ENCODE peak calls at places on chromosomes 13 and 19, in four cellular contexts. E is HepG2, Z is GM23338, O is A549. I is an unnamed sample.

GRCh38 chr13:31797154-31797775 is 57.9 kb downstream of the RXFP2 start:
- DNase-seq in O (peak; percentile 2), Z (peak; percentile 63), E (peak; percentile 3), I (no peak)

GRCh38 chr19:5172859-5173577 is 167.6 kb downstream of the PTPRS start:
- DNase-seq in O (peak; percentile 89), Z (no peak), E (no peak), I (no peak)

GRCh38 chr13:30431269-30431950 is 9.1 kb downstream of the UBE2L5 start:
- DNase-seq in O (peak; percentile 18), Z (no peak), E (no peak), I (no peak)

GRCh38 chr19:27675771-27676170 is 1537.2 kb downstream of the UQCRFS1 start:
- DNase-seq in E (no peak), Z (no peak), O (no peak), I (no peak)

GRCh38 chr19:18929311-18929710 is 9.8 kb downstream of the DDX49 start:
- DNase-seq in O (no peak), E (no peak), Z (no peak), I (no peak)

GRCh38 chr19:42285988-42286348 is 16.0 kb upstream of the PRR19 start:
- DNase-seq in O (no peak), E (no peak), Z (no peak), I (no peak)

GRCh38 chr19:7899751-7900352 is 3.8 kb upstream of the MAP2K7 start:
- DNase-seq in Z (no peak), O (no peak), E (no peak), I (no peak)

GRCh38 chr13:112680741-112681360 is 9.0 kb upstream of the ATP11A start:
- DNase-seq in O (no peak), E (no peak), Z (no peak), I (no peak)

GRCh38 chr19:16429066-16429758 is 42.6 kb downstream of the EPS15L1 start:
- DNase-seq in O (no peak), Z (no peak), E (no peak), I (no peak)

GRCh38 chr19:44202470-44202869 is 9.9 kb upstream of the ZNF227 start:
- DNase-seq in E (no peak), Z (no peak), O (no peak), I (no peak)

GRCh38 chr13:113137656-113138292 is 15.2 kb downstream of the F10 start:
- DNase-seq in O (no peak), E (no peak), Z (no peak), I (no peak)

GRCh38 chr13:97020689-97021240 is 26.5 kb upstream of the OXGR1 start:
- DNase-seq in E (no peak), O (no peak), Z (no peak), I (no peak)

GRCh38 chr19:15210323-15210774 is 9.6 kb upstream of the NOTCH3 start:
- DNase-seq in O (peak; percentile 72), E (peak; percentile 25), Z (no peak), I (no peak)

GRCh38 chr19:4310247-4311121 is 6.1 kb downstream of the FSD1 start:
- DNase-seq in Z (peak; percentile 80), O (no peak), E (peak; percentile 94), I (peak; percentile 67)

GRCh38 chr19:19304186-19304975 is 15.9 kb downstream of the SUGP1 start:
- DNase-seq in Z (no peak), E (no peak), O (no peak), I (no peak)

GRCh38 chr19:28873301-28873700 is 339.6 kb downstream of the UQCRFS1 start:
- DNase-seq in E (no peak), O (no peak), Z (no peak), I (no peak)

GRCh38 chr19:33487901-33488817 is 33.4 kb downstream of the PEPD start:
- DNase-seq in O (no peak), Z (no peak), E (no peak), I (no peak)

GRCh38 chr19:55471266-55471665 is 5.2 kb upstream of the ZNF628 start:
- DNase-seq in O (no peak), E (no peak), Z (no peak), I (no peak)

GRCh38 chr19:13850910-13851753 is 25.8 kb upstream of the NANOS3 start:
- DNase-seq in O (no peak), E (peak; percentile 91), Z (no peak), I (no peak)

GRCh38 chr13:104567114-104567513 is 1500.9 kb upstream of the SLC10A2 start:
- DNase-seq in E (no peak), O (no peak), Z (no peak), I (no peak)

GRCh38 chr13:86922936-86923335 is 748.2 kb upstream of the SLITRK5 start:
- DNase-seq in Z (no peak), O (no peak), E (no peak), I (no peak)

GRCh38 chr19:4140237-4140711 is 13.2 kb upstream of the CREB3L3 start:
- DNase-seq in E (peak; percentile 70), Z (peak; percentile 94), O (peak; percentile 88), I (peak; percentile 85)

GRCh38 chr13:95185851-95186250 is 115.4 kb downstream of the ABCC4 start:
- DNase-seq in E (no peak), Z (no peak), O (no peak), I (no peak)

GRCh38 chr13:112972867-112973576 is 4.0 kb downstream of the MCF2L start:
- DNase-seq in O (no peak), E (no peak), Z (no peak), I (no peak)

GRCh38 chr13:39876258-39876657 is 220.8 kb downstream of the COG6 start:
- DNase-seq in O (peak; percentile 2), E (no peak), Z (no peak), I (no peak)

GRCh38 chr13:57557979-57558529 is 73.5 kb upstream of the PCDH17 start:
- DNase-seq in O (no peak), E (peak; percentile 15), Z (peak; percentile 80), I (peak; percentile 17)

GRCh38 chr19:35557539-35558399 is 5.7 kb downstream of the ATP4A start:
- DNase-seq in O (peak; percentile 83), E (no peak), Z (peak; percentile 95), I (peak; percentile 35)

GRCh38 chr13:69580255-69580654 is 527.4 kb upstream of the ATXN8OS start:
- DNase-seq in E (no peak), Z (peak; percentile 28), O (no peak), I (no peak)

GRCh38 chr19:46147166-46147740 is 785 bp upstream of the IGFL2 start:
- DNase-seq in E (no peak), O (no peak), Z (no peak), I (no peak)

GRCh38 chr13:99542788-99543406 is 41.6 kb downstream of the TM9SF2 start:
- DNase-seq in O (no peak), Z (no peak), E (no peak), I (peak; percentile 62)

GRCh38 chr13:108427355-108427754 is 157.8 kb downstream of the TNFSF13B start:
- DNase-seq in O (no peak), E (no peak), Z (no peak), I (no peak)

GRCh38 chr13:113029487-113030258 is 60.7 kb downstream of the MCF2L start:
- DNase-seq in E (peak; percentile 25), Z (peak; percentile 81), O (peak; percentile 21), I (peak; percentile 34)

DNA sequence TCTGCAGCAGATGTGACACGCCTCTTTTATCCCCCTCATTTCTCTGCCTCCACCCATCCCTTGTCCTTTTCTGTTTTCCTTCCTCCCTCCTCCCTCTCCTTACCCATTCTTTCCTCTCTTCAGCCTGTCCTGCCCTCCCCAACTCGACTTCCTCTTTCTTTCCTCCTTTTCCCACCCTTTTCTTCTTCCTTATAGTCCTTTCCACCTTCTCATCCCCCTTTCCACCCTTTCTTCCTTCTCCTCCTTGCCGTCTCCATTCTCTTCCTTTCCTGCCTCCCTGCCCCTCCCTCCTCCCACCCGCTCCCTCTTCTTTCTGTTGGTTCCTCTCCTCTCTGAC is 688 bp upstream of the ZNF71 start:
- DNase-seq in O (no peak), Z (no peak), E (no peak), I (no peak)
- H3K4me2 ChIP-seq in O (peak overlapping the region; percentile 70), Z (peak overlapping the region; percentile 85), E (peak overlapping the region; percentile 97), I (peak overlapping the region; percentile 75)

GRCh38 chr19:11242864-11243797 is 3.7 kb downstream of the ANGPTL8 start:
- DNase-seq in E (peak; percentile 61), O (peak; percentile 87), Z (peak; percentile 95), I (peak; percentile 81)
- TF ChIP-seq CTCF in E (peak; percentile 84), O (peak; percentile 62), Z (peak; percentile 82), I (peak; percentile 89)

DNA sequence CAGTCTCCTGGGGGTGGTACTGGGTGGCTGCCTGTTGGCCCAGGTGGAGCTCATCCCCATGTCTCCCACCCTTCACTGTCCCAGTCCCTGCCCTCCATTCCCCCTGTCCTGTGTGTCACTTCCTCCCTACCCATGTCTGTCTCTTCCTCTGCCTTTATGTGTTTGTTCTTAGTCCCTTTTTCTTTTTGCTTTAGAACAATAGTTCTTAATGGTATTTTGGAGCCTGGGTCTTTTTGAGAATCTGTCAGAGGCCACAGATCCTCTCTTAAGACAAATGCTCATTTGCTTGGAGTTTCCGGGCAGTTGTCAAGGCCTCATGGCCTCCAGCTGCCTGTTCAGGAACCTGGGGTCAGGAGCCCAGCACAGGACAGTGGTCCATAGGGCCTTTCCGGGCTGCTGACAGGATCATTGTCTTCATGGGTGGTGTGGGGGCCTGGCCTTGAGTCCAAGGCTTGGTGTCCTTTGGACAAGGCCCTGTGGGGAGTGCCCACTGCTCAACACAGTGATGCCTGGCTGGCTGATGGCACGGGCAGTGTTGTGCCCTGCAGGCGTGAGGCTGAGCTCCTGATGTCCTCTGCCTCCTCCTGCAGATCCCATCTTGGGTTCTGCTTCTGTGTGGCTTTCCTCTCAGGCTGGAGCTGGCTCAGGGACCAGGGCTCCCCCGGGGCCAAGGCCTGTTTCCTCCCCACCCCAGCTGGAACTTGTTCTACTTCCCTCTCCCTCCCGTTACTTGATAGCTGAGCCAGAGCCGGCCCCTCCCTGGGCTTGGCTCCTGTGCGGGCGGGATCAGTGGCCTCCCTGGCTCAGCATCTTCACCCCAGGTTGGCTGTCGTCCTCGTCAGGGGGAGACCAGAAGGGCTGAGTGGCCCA is 3.5 kb downstream of the EGLN2 start:
- DNase-seq in O (no peak), Z (no peak), E (no peak), I (peak; percentile 35)
- H3K4me1 ChIP-seq in O (peaks cover 67% of the 10 kb centered on the region), Z (peaks cover 61% of the 10 kb centered on the region), E (peaks cover 59% of the 10 kb centered on the region), I (peaks cover 82% of the 10 kb centered on the region)

GRCh38 chr13:75495938-75496337 is 14.0 kb upstream of the TBC1D4 start:
- DNase-seq in O (no peak), Z (no peak), E (no peak), I (no peak)
- H3K4me2 ChIP-seq in O (no peak overlapping the region), Z (no peak overlapping the region), E (no peak overlapping the region), I (no peak overlapping the region)

DNA sequence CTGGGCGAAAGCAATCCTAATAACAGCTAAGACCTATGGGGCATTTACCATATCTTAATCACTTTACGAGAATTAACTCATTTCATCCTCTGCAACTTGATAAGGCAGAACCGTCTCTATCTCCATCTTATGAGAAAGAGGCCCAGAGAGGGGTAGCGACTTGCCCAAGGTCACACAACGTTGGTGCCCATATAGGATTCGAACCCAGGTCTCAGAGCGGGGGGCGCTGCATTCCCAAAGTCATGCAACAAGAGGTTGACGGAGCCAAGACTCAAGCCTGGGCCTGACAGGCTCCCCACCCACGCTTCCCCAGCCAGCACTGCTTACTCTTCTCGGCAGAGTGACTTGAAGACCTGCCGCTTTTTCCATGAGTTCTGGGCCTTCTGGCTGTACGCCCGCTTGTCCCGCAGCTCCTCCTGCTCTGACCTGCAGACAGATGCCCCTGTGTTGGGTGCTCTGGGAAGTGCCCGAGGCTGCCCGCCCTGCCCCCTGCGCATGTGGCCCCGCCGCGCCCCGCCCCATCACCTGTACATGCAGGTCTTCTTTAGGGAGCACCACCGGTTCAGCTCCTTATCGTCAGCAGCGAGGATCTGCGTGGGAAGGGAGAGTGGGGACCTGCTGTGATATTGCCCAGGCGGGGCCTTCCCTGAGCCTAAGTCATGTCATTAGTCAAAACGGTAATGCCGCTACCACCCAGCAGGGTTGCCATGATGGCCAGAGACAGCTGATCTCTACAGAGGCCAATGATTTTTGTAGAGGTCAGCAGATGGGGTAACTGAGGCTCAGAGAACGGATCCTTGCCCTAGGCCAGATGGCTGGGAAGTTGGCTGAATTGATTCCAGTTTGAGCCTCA is 10.8 kb downstream of the KRI1 start:
- DNase-seq in E (no peak), O (no peak), Z (no peak), I (no peak)
- TF ChIP-seq CTCF in E (no peak), O (no peak), Z (no peak), I (no peak)